ENCODE peak calls at places on chromosome 18, in nine cellular contexts. H, P, L, D, V, B, F, J and Q are unnamed samples.
A peak's percentile ranks its signal among the peaks of the same experiment; 100 is the strongest.

GRCh38 chr18:37297106-37297505 is 268.5 kb downstream of the CELF4 start:
- DNase-seq in J (no peak), V (no peak), H (no peak), D (no peak), L (no peak), B (no peak), P (no peak), F (no peak), Q (no peak)

GRCh38 chr18:38241736-38242135 is 676.1 kb upstream of the CELF4 start:
- DNase-seq in V (no peak), H (no peak), D (no peak), L (no peak), F (no peak), P (peak; percentile 92), J (no peak), B (no peak), Q (no peak)

GRCh38 chr18:76412010-76412817 is 82.8 kb downstream of the ZNF516 start:
- DNase-seq in P (no peak), B (no peak), D (no peak), L (peak; percentile 51), H (no peak), V (peak; percentile 89), F (no peak), J (no peak), Q (no peak)

GRCh38 chr18:24677011-24677410 is 216.6 kb downstream of the HRH4 start:
- DNase-seq in L (no peak), D (no peak), B (no peak), V (no peak), H (no peak), P (peak; percentile 23), J (no peak), F (no peak), Q (no peak)

GRCh38 chr18:77042583-77042982 is 90.0 kb downstream of the MBP start:
- DNase-seq in L (no peak), P (no peak), D (no peak), V (no peak), H (no peak), J (no peak), B (peak; percentile 65), F (no peak), Q (no peak)

GRCh38 chr18:10752407-10752806 is 226.6 kb downstream of the NAPG start:
- DNase-seq in F (no peak), P (no peak), V (no peak), D (no peak), L (no peak), B (no peak), H (no peak), J (no peak), Q (no peak)

GRCh38 chr18:75010260-75010659 is 198.7 kb downstream of the PTGR3 start:
- DNase-seq in F (no peak), P (no peak), L (no peak), D (no peak), B (no peak), V (no peak), J (no peak), H (no peak), Q (no peak)

GRCh38 chr18:69725009-69725408 is 222.7 kb downstream of the CD226 start:
- DNase-seq in B (no peak), L (no peak), H (no peak), J (no peak), P (no peak), V (no peak), D (no peak), F (no peak), Q (no peak)

GRCh38 chr18:41323044-41323443 is 632.0 kb upstream of the PIK3C3 start:
- DNase-seq in V (no peak), B (no peak), P (peak; percentile 37), L (no peak), D (no peak), J (no peak), H (no peak), F (no peak), Q (no peak)

GRCh38 chr18:66193938-66194337 is 410.0 kb downstream of the CDH19 start:
- DNase-seq in H (no peak), L (no peak), V (no peak), F (no peak), J (no peak), D (no peak), P (no peak), B (no peak), Q (no peak)

GRCh38 chr18:70258243-70258642 is 30.6 kb upstream of the SOCS6 start:
- DNase-seq in J (no peak), B (no peak), P (no peak), D (no peak), H (no peak), F (no peak), V (no peak), L (no peak), Q (no peak)

GRCh38 chr18:49597556-49597955 is 35.7 kb downstream of the LIPG start:
- DNase-seq in F (no peak), D (no peak), V (no peak), H (no peak), L (no peak), P (peak; percentile 91), B (no peak), J (no peak), Q (no peak)

GRCh38 chr18:50297621-50298442 is 10.3 kb upstream of the CXXC1 start:
- DNase-seq in J (peak; percentile 84), F (peak; percentile 94), H (peak; percentile 75), D (peak; percentile 93), L (peak; percentile 85), V (peak; percentile 11), P (peak; percentile 50), B (peak; percentile 77), Q (no peak)

GRCh38 chr18:24009651-24010333 is 4.8 kb upstream of the TTC39C start:
- DNase-seq in F (no peak), J (no peak), D (no peak), P (peak; percentile 57), L (no peak), B (no peak), H (peak; percentile 91), V (no peak), Q (no peak)

GRCh38 chr18:3054785-3055184 is 41.8 kb upstream of the LPIN2 start:
- DNase-seq in V (no peak), D (no peak), L (no peak), P (no peak), B (no peak), J (no peak), H (no peak), F (no peak), Q (no peak)
- H3K4me1 ChIP-seq in V (peaks cover 36% of the 10 kb centered on the region), D (peaks cover 2% of the 10 kb centered on the region), L (peaks cover 47% of the 10 kb centered on the region), P (no peaks in the 10 kb centered on the region), B (peaks cover 14% of the 10 kb centered on the region), J (no peaks in the 10 kb centered on the region), H (no peaks in the 10 kb centered on the region), F (peaks cover 9% of the 10 kb centered on the region), Q (peaks cover 32% of the 10 kb centered on the region)

DNA sequence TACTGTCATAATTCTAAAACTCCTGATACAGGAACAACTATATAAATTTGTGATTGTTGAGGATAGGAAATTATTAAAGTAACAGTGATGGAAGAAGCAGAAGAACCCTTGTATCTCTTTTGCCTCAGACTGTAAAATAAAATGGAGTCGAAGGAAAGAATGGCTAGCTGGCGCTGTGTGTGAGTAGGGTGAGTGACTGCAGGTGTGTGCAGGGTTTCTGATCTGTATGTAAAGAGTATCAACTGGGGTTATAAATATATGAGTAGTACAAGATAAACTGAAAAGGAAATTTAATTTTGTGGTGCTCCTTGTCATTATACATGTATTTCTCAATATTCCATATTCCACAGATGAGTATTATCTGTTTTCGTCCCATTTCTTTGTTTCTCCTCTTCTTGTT is 15.2 kb downstream of the POLI start:
- DNase-seq in F (no peak), H (no peak), L (no peak), V (no peak), B (no peak), J (no peak), P (no peak), D (no peak), Q (no peak)
- H3K4me3 ChIP-seq in F (no peak overlapping the region), H (no peak overlapping the region), L (no peak overlapping the region), V (no peak overlapping the region), B (no peak overlapping the region), J (no peak overlapping the region), P (no peak overlapping the region), D (no peak overlapping the region), Q (no peak overlapping the region)

DNA sequence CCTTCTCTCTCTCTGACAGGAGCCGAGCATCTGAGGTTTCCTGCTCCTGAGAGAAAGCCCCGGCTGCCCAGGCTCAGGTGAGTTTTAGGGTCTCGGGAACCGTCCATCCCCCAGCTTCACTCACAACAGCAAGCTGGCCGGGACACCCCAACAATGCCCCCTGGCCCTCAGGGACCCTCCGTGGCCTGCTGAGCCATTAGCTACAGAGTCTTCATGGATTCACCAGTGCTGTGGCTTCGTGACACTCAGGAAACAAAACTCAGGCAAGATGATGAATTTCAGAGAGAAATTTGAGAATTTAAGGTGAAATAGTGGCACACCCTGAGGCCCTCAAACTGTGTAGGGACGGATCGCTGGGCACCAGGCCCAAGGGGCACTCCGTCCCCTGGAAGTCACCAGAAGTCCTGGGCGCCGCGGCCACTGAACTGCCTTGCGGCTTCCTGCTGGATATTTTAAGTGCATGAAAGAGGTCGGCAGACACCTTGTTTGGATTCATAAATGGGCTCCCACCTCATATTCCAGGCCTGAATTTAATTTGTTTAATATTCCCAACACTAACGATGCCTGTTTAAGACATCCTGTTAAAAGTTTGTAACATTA is 368.3 kb upstream of the SALL3 start:
- DNase-seq in L (no peak), V (no peak), H (no peak), D (no peak), P (no peak), F (no peak), J (no peak), B (no peak), Q (no peak)
- H3K4me1 ChIP-seq in L (no peaks in the 10 kb centered on the region), V (no peaks in the 10 kb centered on the region), H (no peaks in the 10 kb centered on the region), D (no peaks in the 10 kb centered on the region), P (no peaks in the 10 kb centered on the region), F (no peaks in the 10 kb centered on the region), J (no peaks in the 10 kb centered on the region), B (no peaks in the 10 kb centered on the region), Q (no peaks in the 10 kb centered on the region)

GRCh38 chr18:62717850-62718229 is 2.5 kb downstream of the PHLPP1 start:
- DNase-seq in H (no peak), B (no peak), L (no peak), J (no peak), D (no peak), V (no peak), P (peak; percentile 7), F (no peak), Q (no peak)

GRCh38 chr18:62715439-62715792 is at the start of gene PHLPP1:
- DNase-seq in L (no peak), F (no peak), H (peak; percentile 53), J (no peak), P (no peak), V (no peak), D (no peak), B (no peak), Q (no peak)

GRCh38 chr18:62715829-62716678 is 713 bp downstream of the PHLPP1 start:
- DNase-seq in F (peak; percentile 41), B (peak; percentile 74), L (peak; percentile 45), V (peak; percentile 70), P (peak; percentile 69), J (peak; percentile 59), D (peak; percentile 91), H (peak; percentile 79), Q (peak; percentile 26)

GRCh38 chr18:62717059-62717849 is 1.9 kb downstream of the PHLPP1 start:
- DNase-seq in H (peak; percentile 39), F (peak; percentile 70), B (no peak), V (peak; percentile 49), D (no peak), L (peak; percentile 59), P (peak; percentile 89), J (no peak), Q (peak; percentile 32)

GRCh38 chr18:62716679-62717058 is 1.3 kb downstream of the PHLPP1 start:
- DNase-seq in J (peak; percentile 53), B (peak; percentile 79), V (peak; percentile 49), L (peak; percentile 53), P (peak; percentile 24), H (peak; percentile 34), D (peak; percentile 89), F (peak; percentile 63), Q (peak; percentile 38)
- H3K4me3 ChIP-seq in J (peak overlapping the region; percentile 80), B (peak overlapping the region; percentile 68), V (peak overlapping the region; percentile 69), L (peak overlapping the region; percentile 71), P (peak overlapping the region; percentile 93), H (peak overlapping the region; percentile 71), D (peak overlapping the region; percentile 62), F (peak overlapping the region; percentile 65), Q (peak overlapping the region; percentile 64)